ENCODE peak calls at places on chromosomes 16 and 17, in seven cellular contexts. U is OCI-LY7, T is uterus, D is SW480, G is EH, J is Caco-2, L is nephron progenitor cell. H is an unnamed sample.
A peak's percentile ranks its signal among the peaks of the same experiment; 100 is the strongest.

GRCh38 chr17:1154704-1155103 is 25.1 kb downstream of the ABR start:
- DNase-seq in L (no peak), T (no peak), D (no peak), G (no peak), J (no peak), U (no peak), H (no peak)

GRCh38 chr17:49872776-49873377 is 25.0 kb upstream of the TAC4 start:
- DNase-seq in G (no peak), T (no peak), J (peak; percentile 45), U (no peak), L (no peak), D (no peak), H (no peak)

GRCh38 chr17:49696233-49696761 is 11.5 kb downstream of the SLC35B1 start:
- DNase-seq in G (no peak), J (no peak), D (no peak), L (no peak), T (no peak), U (no peak), H (no peak)

GRCh38 chr16:17311333-17312099 is 159.2 kb downstream of the XYLT1 start:
- DNase-seq in G (no peak), D (no peak), L (no peak), T (no peak), U (no peak), J (no peak), H (no peak)

GRCh38 chr17:339193-340061 is 13.2 kb downstream of the RPH3AL start:
- DNase-seq in D (no peak), G (no peak), L (no peak), U (no peak), J (no peak), T (no peak), H (no peak)

GRCh38 chr17:1322469-1322868 is 43.0 kb downstream of the TRARG1 start:
- DNase-seq in D (no peak), T (no peak), J (no peak), G (no peak), U (no peak), L (no peak), H (no peak)

GRCh38 chr16:57893559-57894389 is 77.2 kb downstream of the CNGB1 start:
- DNase-seq in T (no peak), U (no peak), D (peak; percentile 34), G (peak; percentile 85), L (no peak), J (peak; percentile 74), H (peak; percentile 85)

GRCh38 chr16:83928341-83929055 is 24.5 kb upstream of the OSGIN1 start:
- DNase-seq in T (no peak), L (no peak), U (no peak), J (no peak), D (no peak), G (peak; percentile 59), H (no peak)

GRCh38 chr16:81885976-81886586 is 107.0 kb downstream of the PLCG2 start:
- DNase-seq in G (peak; percentile 30), J (no peak), L (peak; percentile 25), D (peak; percentile 41), U (peak; percentile 67), T (no peak), H (peak; percentile 75)

GRCh38 chr17:76820039-76820438 is 48.2 kb upstream of the MGAT5B start:
- DNase-seq in U (peak; percentile 74), G (no peak), D (no peak), J (no peak), L (no peak), T (no peak), H (no peak)

GRCh38 chr17:12406623-12407228 is 259.0 kb upstream of the MYOCD start:
- DNase-seq in J (no peak), U (no peak), L (no peak), D (no peak), T (no peak), G (peak; percentile 69), H (no peak)

GRCh38 chr17:2478446-2478845 is 33.2 kb downstream of the METTL16 start:
- DNase-seq in J (no peak), T (no peak), D (no peak), L (no peak), G (no peak), U (no peak), H (no peak)

GRCh38 chr17:58398574-58399266 is 18.6 kb downstream of the RNF43 start:
- DNase-seq in D (no peak), U (no peak), G (no peak), T (no peak), J (no peak), L (no peak), H (no peak)

GRCh38 chr16:50709980-50710379 is 16.6 kb downstream of the NOD2 start:
- DNase-seq in U (no peak), J (no peak), G (no peak), T (no peak), D (no peak), L (no peak), H (no peak)

GRCh38 chr17:67629963-67630320 is 87.8 kb upstream of the NOL11 start:
- DNase-seq in T (no peak), D (peak; percentile 26), J (no peak), G (peak; percentile 68), L (no peak), U (peak; percentile 46), H (no peak)

GRCh38 chr17:75830168-75831031 is 13.8 kb downstream of the UNC13D start:
- DNase-seq in J (no peak), D (no peak), T (no peak), U (peak; percentile 55), G (no peak), L (peak; percentile 66), H (no peak)

GRCh38 chr16:56426585-56426984 is 1.2 kb upstream of the AMFR start:
- DNase-seq in G (no peak), J (no peak), D (no peak), U (no peak), T (no peak), L (no peak), H (peak; percentile 36)

GRCh38 chr17:82107341-82107860 is 9.4 kb upstream of the FASN start:
- DNase-seq in T (peak; percentile 16), J (peak; percentile 45), G (no peak), L (no peak), D (no peak), U (peak; percentile 52), H (no peak)